ENCODE peak calls at places on chromosome 16, in four cellular contexts. One of them, this sample, is unnamed.

GRCh38 chr16:15887283-15887682 is 1.1 kb downstream of the CEP20 start:
- DNase-seq in A673: no peak
- DNase-seq in NB4: no peak
- DNase-seq in GM13977: no peak
- DNase-seq in this sample: no peak

GRCh38 chr16:80852261-80852872 is 48.0 kb upstream of the CDYL2 start:
- DNase-seq in A673: peak; percentile 38
- DNase-seq in NB4: peak; percentile 44
- DNase-seq in GM13977: peak; percentile 23
- DNase-seq in this sample: peak; percentile 9

GRCh38 chr16:24499193-24499814 is 40.1 kb upstream of the RBBP6 start:
- DNase-seq in A673: peak; percentile 95
- DNase-seq in NB4: peak; percentile 62
- DNase-seq in GM13977: peak; percentile 34
- DNase-seq in this sample: peak; percentile 55

GRCh38 chr16:12951392-12951791 is 50.0 kb downstream of the SHISA9 start:
- DNase-seq in A673: no peak
- DNase-seq in NB4: no peak
- DNase-seq in GM13977: no peak
- DNase-seq in this sample: no peak

GRCh38 chr16:67834242-67834614 is 7.9 kb upstream of the THAP11 start:
- DNase-seq in A673: no peak
- DNase-seq in NB4: no peak
- DNase-seq in GM13977: no peak
- DNase-seq in this sample: no peak

GRCh38 chr16:82627811-82628339 is 1.1 kb downstream of the CDH13 start:
- DNase-seq in A673: no peak
- DNase-seq in NB4: no peak
- DNase-seq in GM13977: no peak
- DNase-seq in this sample: no peak

GRCh38 chr16:79047337-79047736 is 553.2 kb downstream of the MAF start:
- DNase-seq in A673: peak; percentile 8
- DNase-seq in NB4: peak; percentile 47
- DNase-seq in GM13977: no peak
- DNase-seq in this sample: no peak

GRCh38 chr16:667780-668518 is at the start of gene RHOT2:
- DNase-seq in A673: peak; percentile 96
- DNase-seq in NB4: peak; percentile 90
- DNase-seq in GM13977: peak; percentile 96
- DNase-seq in this sample: peak; percentile 83

GRCh38 chr16:31491778-31492418 is 9.0 kb downstream of the SLC5A2 start:
- DNase-seq in A673: no peak
- DNase-seq in NB4: no peak
- DNase-seq in GM13977: no peak
- DNase-seq in this sample: no peak

GRCh38 chr16:66924527-66925321 is 611 bp downstream of the RRAD start:
- DNase-seq in A673: no peak
- DNase-seq in NB4: peak; percentile 27
- DNase-seq in GM13977: peak; percentile 79
- DNase-seq in this sample: peak; percentile 69

GRCh38 chr16:397135-397661 is at the start of gene NME4:
- DNase-seq in A673: peak; percentile 71
- DNase-seq in NB4: peak; percentile 61
- DNase-seq in GM13977: peak; percentile 74
- DNase-seq in this sample: peak; percentile 69

GRCh38 chr16:58024673-58025350 is 742 bp upstream of the MMP15 start:
- DNase-seq in A673: no peak
- DNase-seq in NB4: peak; percentile 37
- DNase-seq in GM13977: no peak
- DNase-seq in this sample: no peak

GRCh38 chr16:67675999-67676398 is 9.4 kb downstream of the C16orf86 start:
- DNase-seq in A673: no peak
- DNase-seq in NB4: no peak
- DNase-seq in GM13977: no peak
- DNase-seq in this sample: no peak

GRCh38 chr16:87150359-87151280 is 166.6 kb downstream of the C16orf95 start:
- DNase-seq in A673: no peak
- DNase-seq in NB4: no peak
- DNase-seq in GM13977: no peak
- DNase-seq in this sample: peak; percentile 44

GRCh38 chr16:31093132-31093703 is 1.4 kb downstream of the VKORC1 start:
- DNase-seq in A673: peak; percentile 49
- DNase-seq in NB4: peak; percentile 65
- DNase-seq in GM13977: no peak
- DNase-seq in this sample: peak; percentile 63

GRCh38 chr16:13829712-13830304 is 90.1 kb upstream of the ERCC4 start:
- DNase-seq in A673: peak; percentile 52
- DNase-seq in NB4: no peak
- DNase-seq in GM13977: no peak
- DNase-seq in this sample: no peak

GRCh38 chr16:85238233-85238647 is 126.0 kb upstream of the CIBAR2 start:
- DNase-seq in A673: peak; percentile 89
- DNase-seq in NB4: no peak
- DNase-seq in GM13977: no peak
- DNase-seq in this sample: no peak

GRCh38 chr16:50531359-50531758 is 16.8 kb upstream of the NKD1 start:
- DNase-seq in A673: no peak
- DNase-seq in NB4: no peak
- DNase-seq in GM13977: no peak
- DNase-seq in this sample: no peak

GRCh38 chr16:85537795-85538401 is 75.2 kb upstream of the GSE1 start:
- DNase-seq in A673: no peak
- DNase-seq in NB4: no peak
- DNase-seq in GM13977: no peak
- DNase-seq in this sample: no peak

GRCh38 chr16:20768121-20768520 is 4.3 kb downstream of the ACSM3 start:
- DNase-seq in A673: no peak
- DNase-seq in NB4: no peak
- DNase-seq in GM13977: no peak
- DNase-seq in this sample: no peak

GRCh38 chr16:25012525-25012991 is 2.6 kb downstream of the ARHGAP17 start:
- DNase-seq in A673: no peak
- DNase-seq in NB4: peak; percentile 35
- DNase-seq in GM13977: no peak
- DNase-seq in this sample: no peak

GRCh38 chr16:81997738-81998137 is 13.5 kb downstream of the SDR42E1 start:
- DNase-seq in A673: peak; percentile 32
- DNase-seq in NB4: no peak
- DNase-seq in GM13977: no peak
- DNase-seq in this sample: no peak

GRCh38 chr16:16934660-16935059 is 536.1 kb downstream of the XYLT1 start:
- DNase-seq in A673: no peak
- DNase-seq in NB4: no peak
- DNase-seq in GM13977: no peak
- DNase-seq in this sample: no peak

GRCh38 chr16:89581045-89581695 is 5.6 kb downstream of the CPNE7 start:
- DNase-seq in A673: no peak
- DNase-seq in NB4: no peak
- DNase-seq in GM13977: no peak
- DNase-seq in this sample: no peak

GRCh38 chr16:19113577-19114358 is at the start of gene ITPRIPL2:
- DNase-seq in A673: peak; percentile 81
- DNase-seq in NB4: peak; percentile 61
- DNase-seq in GM13977: peak; percentile 76
- DNase-seq in this sample: peak; percentile 85

This sample was measured in HAP-1.